ENCODE peak calls at places on chromosome 7, in seven cellular contexts. Z, I, L, C, Q, N and P are unnamed samples.

GRCh38 chr7:20296444-20296843 is 34.3 kb upstream of the ITGB8 start:
- DNase-seq in Z (no peak), I (no peak), L (no peak), C (no peak), Q (no peak), N (no peak), P (no peak)

GRCh38 chr7:157464971-157465481 is 128.2 kb downstream of the DNAJB6 start:
- DNase-seq in Z (no peak), I (no peak), L (no peak), C (no peak), Q (no peak), N (no peak), P (no peak)

GRCh38 chr7:11427686-11428273 is 404.2 kb downstream of the THSD7A start:
- DNase-seq in Z (no peak), I (peak; percentile 71), L (no peak), C (peak; percentile 9), Q (no peak), N (no peak), P (no peak)

GRCh38 chr7:41567350-41568114 is 135.4 kb downstream of the INHBA start:
- DNase-seq in Z (no peak), I (peak; percentile 64), L (no peak), C (no peak), Q (no peak), N (no peak), P (no peak)

GRCh38 chr7:28773423-28774129 is 184.6 kb downstream of the TRIL start:
- DNase-seq in Z (no peak), I (no peak), L (no peak), C (no peak), Q (no peak), N (no peak), P (no peak)

GRCh38 chr7:130144632-130145171 is 60.5 kb downstream of the TMEM209 start:
- DNase-seq in Z (no peak), I (no peak), L (no peak), C (no peak), Q (no peak), N (no peak), P (no peak)

GRCh38 chr7:64515330-64515729 is 47.5 kb downstream of the ZNF680 start:
- DNase-seq in Z (no peak), I (no peak), L (no peak), C (no peak), Q (no peak), N (no peak), P (no peak)

GRCh38 chr7:157926107-157926506 is 589.3 kb downstream of the DNAJB6 start:
- DNase-seq in Z (no peak), I (no peak), L (no peak), C (no peak), Q (no peak), N (no peak), P (no peak)

GRCh38 chr7:83410989-83411591 is 237.8 kb downstream of the SEMA3E start:
- DNase-seq in Z (no peak), I (peak; percentile 73), L (no peak), C (no peak), Q (no peak), N (no peak), P (peak; percentile 2)

GRCh38 chr7:25398418-25398817 is 170.1 kb upstream of the NPVF start:
- DNase-seq in Z (no peak), I (no peak), L (no peak), C (no peak), Q (no peak), N (no peak), P (no peak)